ENCODE peak calls at places on chromosomes 5 and 9, in four cellular contexts. Q is NB4, G is left lung, I is mucosa of descending colon. Y is an unnamed sample.

GRCh38 chr9:34346873-34347799 is 17.8 kb downstream of the NUDT2 start:
- DNase-seq in Q (no peak), G (no peak), I (no peak), Y (no peak)

GRCh38 chr9:135971892-135972291 is 10.7 kb upstream of the UBAC1 start:
- DNase-seq in Q (peak), G (peak), I (peak), Y (peak)

GRCh38 chr9:71916834-71917534 is 5.5 kb downstream of the C9orf85 start:
- DNase-seq in Q (no peak), G (no peak), I (no peak), Y (peak)

GRCh38 chr5:74199436-74200210 is 440.9 kb downstream of the ENC1 start:
- DNase-seq in Q (no peak), G (no peak), I (no peak), Y (peak)

GRCh38 chr5:174119386-174119785 is 73.9 kb downstream of the NSG2 start:
- DNase-seq in Q (no peak), G (no peak), I (no peak), Y (no peak)

GRCh38 chr5:23717486-23717885 is 210.1 kb downstream of the PRDM9 start:
- DNase-seq in Q (no peak), G (no peak), I (no peak), Y (no peak)

GRCh38 chr9:125633116-125633743 is 73.8 kb downstream of the MAPKAP1 start:
- DNase-seq in Q (peak), G (no peak), I (no peak), Y (peak)

GRCh38 chr9:130626249-130626982 is 38.0 kb upstream of the PRDM12 start:
- DNase-seq in Q (no peak), G (no peak), I (no peak), Y (no peak)

GRCh38 chr9:124595743-124596142 is 88.5 kb upstream of the NR5A1 start:
- DNase-seq in Q (no peak), G (no peak), I (no peak), Y (no peak)

GRCh38 chr9:19643875-19644274 is 145.0 kb downstream of the SLC24A2 start:
- DNase-seq in Q (no peak), G (no peak), I (no peak), Y (peak)

GRCh38 chr5:4570047-4571015 is 569.8 kb upstream of the ADAMTS16 start:
- DNase-seq in Q (no peak), G (no peak), I (no peak), Y (peak)

GRCh38 chr5:79330071-79330470 is 94.1 kb downstream of the JMY start:
- DNase-seq in Q (no peak), G (no peak), I (no peak), Y (peak)

GRCh38 chr9:99867968-99868367 is 38.5 kb upstream of the STX17 start:
- DNase-seq in Q (peak), G (no peak), I (no peak), Y (no peak)

GRCh38 chr9:1457460-1457859 is 407.3 kb downstream of the DMRT2 start:
- DNase-seq in Q (no peak), G (no peak), I (no peak), Y (no peak)

DNA sequence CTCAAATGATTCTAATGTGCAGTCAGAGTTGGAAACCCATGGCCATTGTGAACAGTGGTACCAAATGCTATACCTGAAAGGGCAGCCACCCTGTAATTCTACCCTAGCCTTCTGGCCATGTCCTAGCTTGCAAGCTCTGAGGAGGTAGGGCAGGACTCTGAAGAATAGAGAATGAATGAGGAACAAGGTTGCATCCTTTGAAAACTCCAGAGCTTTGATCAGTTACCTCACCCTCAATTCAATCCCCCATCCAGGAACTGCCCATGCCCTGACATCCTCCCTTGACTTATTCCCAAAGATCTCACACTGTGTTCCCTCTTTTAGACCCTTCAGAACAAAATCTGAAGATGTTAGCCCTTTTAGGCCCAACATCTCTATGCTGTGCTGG is 17.8 kb upstream of the ERMP1 start:
- DNase-seq in Q (peak), G (no peak), I (no peak), Y (peak)
- H3K4me3 ChIP-seq in Q (no peak), G (no peak), I (no peak), Y (no peak)

DNA sequence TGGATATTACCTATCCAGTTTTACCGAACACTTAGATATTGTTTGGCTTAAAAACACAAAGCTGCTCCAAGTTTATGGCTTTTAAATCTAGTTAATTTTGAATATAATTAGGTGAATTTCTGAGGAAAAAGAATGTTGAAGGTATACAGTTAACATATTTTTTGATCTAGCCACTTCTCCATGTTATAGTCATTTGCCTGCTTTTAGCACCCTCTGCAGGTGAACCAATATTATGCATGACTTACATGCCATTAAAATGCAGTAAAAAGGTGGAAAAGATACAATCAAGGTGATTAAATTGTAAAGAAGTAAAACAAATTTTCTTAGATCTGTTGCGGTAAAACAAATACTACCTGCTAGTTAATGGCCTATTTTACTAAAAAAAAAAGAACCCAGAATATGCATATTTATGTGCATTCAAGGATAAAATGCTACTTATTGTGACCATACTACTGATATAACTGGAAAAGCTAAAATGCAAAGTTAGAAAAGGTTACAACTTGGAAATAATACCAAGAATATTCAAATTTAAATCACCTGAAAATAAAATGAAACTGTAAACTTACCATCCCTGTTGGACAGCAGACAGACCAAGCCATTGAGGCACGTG is 132.1 kb downstream of the AP3B1 start:
- DNase-seq in Q (peak), G (no peak), I (no peak), Y (peak)
- TF ChIP-seq CTCF in Q (peak), G (peak), I (no peak), Y (peak)

DNA sequence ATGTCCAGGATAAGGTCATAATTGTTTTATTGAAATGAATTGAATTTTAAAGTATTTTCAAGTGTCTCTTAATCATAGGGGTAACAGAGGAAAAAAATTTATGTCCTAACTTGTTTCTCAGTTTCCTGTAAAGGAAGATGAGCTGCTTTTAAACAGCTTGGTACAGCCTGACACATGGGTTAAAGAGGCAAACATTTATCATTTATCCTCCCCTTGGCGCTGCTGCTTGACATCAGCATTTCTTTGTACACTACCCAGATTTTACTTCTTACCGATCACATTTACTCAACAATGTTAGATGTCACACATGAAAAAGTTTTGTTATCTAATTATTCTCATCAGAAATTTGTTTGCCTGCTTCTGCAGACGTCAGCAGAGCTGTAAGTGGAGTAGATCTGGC is 79.4 kb upstream of the CTSL start:
- DNase-seq in Q (no peak), G (no peak), I (no peak), Y (no peak)
- H3K4me3 ChIP-seq in Q (no peak), G (no peak), I (no peak), Y (no peak)

GRCh38 chr9:127825319-127826051 is 22.8 kb downstream of the FPGS start:
- DNase-seq in Q (peak), G (no peak), I (peak), Y (no peak)
- TF ChIP-seq CTCF in Q (peak), G (peak), I (peak), Y (peak)

GRCh38 chr9:35691757-35692301 is 2.1 kb upstream of the TPM2 start:
- DNase-seq in Q (no peak), G (no peak), I (no peak), Y (no peak)
- H3K4me3 ChIP-seq in Q (no peak), G (no peak), I (no peak), Y (no peak)

DNA sequence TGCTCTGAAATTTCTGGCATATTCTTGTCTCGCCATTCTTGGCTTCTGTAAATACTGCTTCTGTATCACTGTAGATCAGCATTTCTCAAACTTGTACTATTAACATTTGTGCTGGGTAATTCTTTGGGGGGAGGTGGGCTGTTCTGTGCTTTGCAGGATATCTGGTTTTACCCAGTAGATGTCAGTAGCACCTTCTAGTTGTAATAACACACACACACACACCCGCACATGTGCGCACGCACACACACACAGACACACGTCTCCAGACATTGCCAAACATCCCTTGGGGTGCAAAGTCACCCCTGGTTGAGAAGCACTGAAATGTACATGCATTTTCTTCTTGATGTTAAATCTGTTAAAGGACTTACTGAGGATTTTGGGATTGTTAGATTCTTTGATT is 304.1 kb downstream of the MAT2B start:
- DNase-seq in Q (peak), G (no peak), I (no peak), Y (no peak)
- TF ChIP-seq CTCF in Q (no peak), G (no peak), I (no peak), Y (no peak)

Y was measured in epithelial cell of esophagus.